ENCODE peak calls at places on chromosome 21, in nine cellular contexts. J is stimulated activated CD4-positive, alpha-beta T cell treated with anti-CD3 and anti-CD28 coated beads, Interleukin-1b, Interleukin-23, amount 100 ng/mL, for 4 hours; S is adrenal gland; D is EL; I is RWPE1; V is D341Med; T is nucleus accumbens; C is cortex of kidney; N is T-helper 17 cell. F is an unnamed sample.

GRCh38 chr21:42445311-42445710 is 41.6 kb downstream of the UBASH3A start:
- DNase-seq in I (no peak), N (no peak), J (no peak), S (no peak), D (no peak), C (no peak), V (no peak), T (no peak), F (no peak)

GRCh38 chr21:44520326-44521300 is 19.4 kb downstream of the KRTAP10-1 start:
- DNase-seq in T (no peak), C (no peak), V (no peak), D (no peak), I (no peak), S (no peak), J (no peak), N (no peak), F (no peak)

GRCh38 chr21:34874689-34875513 is 174.2 kb downstream of the RUNX1 start:
- DNase-seq in J (no peak), S (no peak), D (no peak), V (no peak), I (no peak), N (no peak), C (no peak), T (no peak), F (no peak)

GRCh38 chr21:38765056-38765455 is 40.7 kb upstream of the ETS2 start:
- DNase-seq in T (no peak), I (no peak), C (no peak), D (no peak), N (no peak), J (no peak), S (no peak), V (no peak), F (no peak)

GRCh38 chr21:44424608-44425306 is 30.6 kb upstream of the LRRC3 start:
- DNase-seq in T (no peak), C (no peak), J (no peak), S (no peak), D (no peak), V (no peak), I (no peak), N (peak), F (peak)

GRCh38 chr21:45972716-45973474 is 8.7 kb upstream of the COL6A1 start:
- DNase-seq in V (peak), T (no peak), I (no peak), S (peak), D (peak), J (no peak), N (no peak), C (no peak), F (peak)

GRCh38 chr21:39055167-39055767 is 128.0 kb downstream of the PSMG1 start:
- DNase-seq in N (no peak), V (no peak), C (no peak), D (no peak), I (no peak), J (no peak), S (no peak), T (no peak), F (no peak)

GRCh38 chr21:22421416-22422190 is 1423.4 kb downstream of the NCAM2 start:
- DNase-seq in T (no peak), I (no peak), N (no peak), D (no peak), C (no peak), S (no peak), V (no peak), J (no peak), F (no peak)

GRCh38 chr21:17802568-17802967 is 16.6 kb downstream of the C21orf91 start:
- DNase-seq in V (no peak), T (no peak), C (no peak), D (peak), N (no peak), I (peak), S (no peak), J (no peak), F (no peak)

GRCh38 chr21:41808094-41808493 is 41.2 kb upstream of the RIPK4 start:
- DNase-seq in J (no peak), S (no peak), I (no peak), T (no peak), V (no peak), N (no peak), C (no peak), D (no peak), F (no peak)

GRCh38 chr21:25767921-25768320 is 33.1 kb downstream of the GABPA start:
- DNase-seq in V (no peak), J (no peak), C (no peak), S (no peak), I (no peak), D (no peak), N (no peak), T (no peak), F (no peak)

GRCh38 chr21:38716942-38717341 is 88.8 kb upstream of the ETS2 start:
- DNase-seq in S (no peak), N (no peak), I (no peak), V (no peak), J (no peak), D (peak), T (no peak), C (no peak), F (no peak)

GRCh38 chr21:46227811-46228344 is 696 bp downstream of the LSS start:
- DNase-seq in T (no peak), J (no peak), V (no peak), I (peak), S (no peak), D (no peak), N (no peak), C (no peak), F (no peak)

GRCh38 chr21:21897275-21897883 is 899.2 kb downstream of the NCAM2 start:
- DNase-seq in S (no peak), V (no peak), D (peak), N (no peak), J (no peak), C (no peak), T (no peak), I (peak), F (no peak)

GRCh38 chr21:35585155-35585554 is 475.2 kb downstream of the SETD4 start:
- DNase-seq in S (no peak), N (no peak), I (no peak), T (no peak), V (no peak), D (no peak), J (no peak), C (no peak), F (no peak)

GRCh38 chr21:43913928-43914327 is 48.9 kb downstream of the AGPAT3 start:
- DNase-seq in C (no peak), N (no peak), S (peak), V (no peak), D (no peak), T (no peak), I (no peak), J (no peak), F (no peak)